ENCODE peak calls at places on chromosomes 16 and 17, in six cellular contexts. F, M, C, I, B and S are unnamed samples.
A peak's percentile ranks its signal among the peaks of the same experiment; 100 is the strongest.

GRCh38 chr16:66489385-66489784 is 60.5 kb downstream of the TK2 start:
- DNase-seq in F (no peak), M (no peak), C (no peak), I (no peak), B (no peak), S (no peak)

GRCh38 chr17:44218344-44219125 is 940 bp downstream of the UBTF start:
- DNase-seq in F (peak; percentile 82), M (peak; percentile 71), C (peak; percentile 85), I (peak; percentile 75), B (peak; percentile 95), S (peak; percentile 87)

GRCh38 chr17:58531122-58531521 is 16.7 kb upstream of the MTMR4 start:
- DNase-seq in F (no peak), M (no peak), C (no peak), I (no peak), B (no peak), S (no peak)

GRCh38 chr16:83011101-83011720 is 384.4 kb downstream of the CDH13 start:
- DNase-seq in F (no peak), M (no peak), C (no peak), I (no peak), B (no peak), S (no peak)

GRCh38 chr17:34850964-34851363 is 110.3 kb downstream of the CCT6B start:
- DNase-seq in F (no peak), M (no peak), C (no peak), I (no peak), B (no peak), S (no peak)

GRCh38 chr17:64156670-64157069 is 26.7 kb upstream of the ERN1 start:
- DNase-seq in F (no peak), M (no peak), C (no peak), I (no peak), B (no peak), S (no peak)

GRCh38 chr16:49096191-49096945 is 185.3 kb downstream of the CBLN1 start:
- DNase-seq in F (no peak), M (no peak), C (no peak), I (no peak), B (no peak), S (no peak)

GRCh38 chr17:1571362-1571746 is 8.8 kb upstream of the PITPNA start:
- DNase-seq in F (no peak), M (no peak), C (no peak), I (no peak), B (no peak), S (no peak)

GRCh38 chr16:24855678-24856077 is 9.9 kb downstream of the SLC5A11 start:
- DNase-seq in F (no peak), M (no peak), C (no peak), I (no peak), B (no peak), S (no peak)

GRCh38 chr17:15918261-15918660 is 26.7 kb upstream of the ADORA2B start:
- DNase-seq in F (no peak), M (no peak), C (no peak), I (no peak), B (no peak), S (no peak)

GRCh38 chr17:8155341-8156173 is 3.4 kb upstream of the PER1 start:
- DNase-seq in F (peak; percentile 19), M (no peak), C (no peak), I (no peak), B (no peak), S (no peak)

GRCh38 chr16:85573045-85573695 is 40.0 kb upstream of the GSE1 start:
- DNase-seq in F (no peak), M (no peak), C (no peak), I (no peak), B (no peak), S (no peak)

GRCh38 chr17:50372708-50373556 is at the start of the genes EME1 and MRPL27:
- DNase-seq in F (peak; percentile 88), M (peak; percentile 95), C (peak; percentile 89), I (peak; percentile 98), B (peak; percentile 87), S (peak; percentile 89)

GRCh38 chr17:22704674-22705073 is 1012.4 kb downstream of the KCNJ18 start:
- DNase-seq in F (no peak), M (no peak), C (no peak), I (no peak), B (no peak), S (no peak)